ENCODE peak calls at places on chromosomes 4 and X, in nine cellular contexts. C is cardiac fibroblast, P is AG09309, W is AG04449, Y is choroid plexus epithelial cell, L is IMR-90, H is uterus, B is brain microvascular endothelial cell, G is neural progenitor cell. X is an unnamed sample.

GRCh38 chr4:160129439-160129838 is 1026.6 kb downstream of the RAPGEF2 start:
- DNase-seq in Y (peak; percentile 40), C (no peak), W (no peak), G (no peak), B (peak; percentile 28), P (no peak), L (no peak), H (no peak), X (no peak)

GRCh38 chrX:38900719-38901118 is 99.5 kb downstream of the MID1IP1 start:
- DNase-seq in L (no peak), B (no peak), G (no peak), H (no peak), P (no peak), Y (no peak), W (no peak), C (no peak), X (no peak)

GRCh38 chr4:6992728-6993655 is 50.2 kb upstream of the TADA2B start:
- DNase-seq in Y (peak; percentile 54), H (no peak), G (no peak), C (no peak), L (peak; percentile 40), B (no peak), W (no peak), P (no peak), X (no peak)

GRCh38 chr4:84597450-84597849 is 14.5 kb downstream of the CDS1 start:
- DNase-seq in B (no peak), L (no peak), P (no peak), C (no peak), G (no peak), H (no peak), Y (no peak), W (no peak), X (no peak)

GRCh38 chr4:125390126-125390525 is 75.4 kb downstream of the FAT4 start:
- DNase-seq in Y (peak; percentile 88), P (peak; percentile 40), H (peak; percentile 21), L (peak; percentile 85), C (peak; percentile 92), B (peak; percentile 85), W (peak; percentile 28), G (no peak), X (peak; percentile 75)

GRCh38 chr4:111662496-111662895 is 482.8 kb upstream of the FAM241A start:
- DNase-seq in P (no peak), G (no peak), L (no peak), W (no peak), B (no peak), Y (no peak), C (no peak), H (no peak), X (no peak)

GRCh38 chrX:34631826-34632225 is 25.3 kb downstream of the TMEM47 start:
- DNase-seq in C (peak; percentile 66), W (no peak), P (no peak), B (no peak), G (no peak), H (no peak), L (peak; percentile 30), Y (peak; percentile 75), X (peak; percentile 78)

GRCh38 chr4:38967260-38968095 is 64.7 kb downstream of the TMEM156 start:
- DNase-seq in B (peak; percentile 70), G (no peak), C (peak; percentile 92), H (no peak), Y (peak; percentile 99), P (peak; percentile 98), L (peak; percentile 100), W (peak; percentile 98), X (peak; percentile 99)

GRCh38 chr4:39353478-39354177 is 12.5 kb downstream of the RFC1 start:
- DNase-seq in C (peak; percentile 83), Y (peak; percentile 69), H (no peak), B (no peak), L (peak; percentile 39), G (no peak), W (no peak), P (peak; percentile 5), X (peak; percentile 74)

GRCh38 chrX:115289465-115289864 is at the start of gene LUZP4:
- DNase-seq in C (no peak), B (no peak), Y (no peak), P (no peak), L (no peak), G (no peak), H (no peak), W (no peak), X (no peak)

GRCh38 chr4:48575964-48576363 is 85.9 kb downstream of the ZAR1 start:
- DNase-seq in W (no peak), B (peak; percentile 81), P (peak; percentile 18), Y (peak; percentile 90), L (peak; percentile 75), G (no peak), H (no peak), C (peak; percentile 50), X (peak; percentile 8)

GRCh38 chr4:77903186-77903585 is 40.6 kb downstream of the MRPL1 start:
- DNase-seq in W (no peak), P (no peak), G (no peak), B (no peak), Y (peak; percentile 44), C (no peak), H (no peak), L (peak; percentile 5), X (no peak)

GRCh38 chr4:19721587-19721986 is 530.1 kb upstream of the SLIT2 start:
- DNase-seq in W (no peak), G (no peak), P (no peak), Y (no peak), L (no peak), B (no peak), H (no peak), C (no peak), X (no peak)

DNA sequence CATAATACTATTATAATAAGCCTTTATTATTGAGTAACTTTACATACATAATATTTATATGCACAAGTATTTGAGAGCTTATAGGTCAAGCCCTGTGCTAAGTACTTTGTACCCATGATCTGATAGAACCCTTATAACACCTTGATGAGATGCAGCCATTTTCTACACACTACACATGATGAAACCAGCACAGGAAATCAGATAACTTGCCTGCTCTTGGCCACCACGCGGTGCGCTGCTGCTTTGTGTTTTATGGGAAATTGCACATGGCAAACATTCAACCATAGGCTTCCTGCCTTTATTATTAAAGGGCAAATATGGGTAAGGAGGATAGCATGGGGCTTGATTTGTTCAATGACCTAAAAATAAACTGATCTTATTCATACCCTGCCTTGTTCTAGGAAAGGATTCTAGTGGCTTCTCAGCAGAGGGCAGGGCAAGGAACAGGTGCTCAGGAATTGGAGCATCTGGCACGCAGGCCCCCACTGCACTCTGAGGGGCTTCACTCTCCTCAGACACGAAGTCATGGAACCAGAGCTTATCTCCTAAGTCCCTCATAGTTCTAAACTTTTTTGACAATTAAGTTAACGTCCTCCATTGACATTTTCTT is 31.6 kb upstream of the NAP1L5 start:
- DNase-seq in G (no peak), P (no peak), H (no peak), W (no peak), C (no peak), Y (no peak), B (no peak), L (no peak), X (no peak)
- TF ChIP-seq CTCF in G (no peak), P (no peak), H (no peak), W (no peak), C (no peak), Y (no peak), B (no peak), L (no peak), X (no peak)

GRCh38 chr4:54225671-54226398 is 3.3 kb upstream of the PDGFRA start:
- DNase-seq in W (no peak), H (no peak), P (no peak), Y (peak; percentile 45), G (peak; percentile 29), B (no peak), C (no peak), L (no peak), X (peak; percentile 59)

GRCh38 chr4:54228064-54228527 is 997 bp upstream of the PDGFRA start:
- DNase-seq in G (peak; percentile 92), C (peak; percentile 89), L (peak; percentile 82), H (peak; percentile 75), B (peak; percentile 67), W (no peak), P (peak; percentile 41), Y (peak; percentile 88), X (peak; percentile 87)

GRCh38 chr4:54226399-54227260 is 2.5 kb upstream of the PDGFRA start:
- DNase-seq in Y (peak; percentile 89), B (peak; percentile 14), P (peak; percentile 54), H (peak; percentile 82), W (no peak), L (peak; percentile 86), G (peak; percentile 38), C (peak; percentile 75), X (peak; percentile 90)

GRCh38 chr4:54228563-54229501 is at the start of gene PDGFRA:
- DNase-seq in P (peak; percentile 91), W (peak; percentile 80), Y (peak; percentile 95), B (peak; percentile 18), G (peak; percentile 45), C (peak; percentile 94), L (peak; percentile 94), H (peak; percentile 85), X (peak; percentile 98)

GRCh38 chr4:54227261-54228063 is 1.6 kb upstream of the PDGFRA start:
- DNase-seq in G (peak; percentile 72), Y (peak; percentile 80), L (peak; percentile 80), W (no peak), B (peak; percentile 57), P (peak; percentile 28), H (no peak), C (peak; percentile 86), X (peak; percentile 83)
- H3K4me3 ChIP-seq in G (peak overlapping the region; percentile 57), Y (peak overlapping the region; percentile 87), L (peak overlapping the region; percentile 89), W (peak overlapping the region; percentile 93), B (peak overlapping the region; percentile 66), P (peak overlapping the region; percentile 81), H (peak overlapping the region; percentile 18), C (peak overlapping the region; percentile 82), X (peak overlapping the region; percentile 96)

GRCh38 chr4:171181090-171181489 is 632.1 kb upstream of the GALNTL6 start:
- DNase-seq in B (no peak), L (no peak), G (no peak), Y (no peak), H (no peak), C (no peak), W (no peak), P (no peak), X (no peak)

DNA sequence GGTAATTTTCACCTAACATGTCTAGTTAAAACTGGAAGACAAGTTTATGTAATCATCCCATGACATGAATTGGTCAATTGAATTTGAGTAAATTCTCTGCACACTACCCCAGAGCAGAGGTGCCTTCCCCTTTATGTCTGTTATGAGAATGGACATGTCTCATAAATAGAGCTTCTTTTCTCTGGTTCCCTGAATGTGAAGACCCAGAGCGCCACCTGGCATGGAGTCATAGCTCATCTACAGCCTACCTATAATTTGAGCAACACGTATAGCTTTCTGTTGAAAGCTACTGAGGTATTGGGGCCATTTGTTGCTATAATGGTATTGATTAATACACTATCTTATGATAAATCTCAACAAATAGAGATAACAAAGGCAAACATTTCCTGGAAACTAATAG is 626.5 kb upstream of the GALNTL6 start:
- DNase-seq in L (no peak), P (no peak), Y (no peak), G (peak; percentile 6), W (no peak), C (no peak), H (no peak), B (no peak), X (no peak)
- TF ChIP-seq CTCF in L (no peak), P (no peak), Y (no peak), G (no peak), W (no peak), C (no peak), H (no peak), B (no peak), X (no peak)

DNA sequence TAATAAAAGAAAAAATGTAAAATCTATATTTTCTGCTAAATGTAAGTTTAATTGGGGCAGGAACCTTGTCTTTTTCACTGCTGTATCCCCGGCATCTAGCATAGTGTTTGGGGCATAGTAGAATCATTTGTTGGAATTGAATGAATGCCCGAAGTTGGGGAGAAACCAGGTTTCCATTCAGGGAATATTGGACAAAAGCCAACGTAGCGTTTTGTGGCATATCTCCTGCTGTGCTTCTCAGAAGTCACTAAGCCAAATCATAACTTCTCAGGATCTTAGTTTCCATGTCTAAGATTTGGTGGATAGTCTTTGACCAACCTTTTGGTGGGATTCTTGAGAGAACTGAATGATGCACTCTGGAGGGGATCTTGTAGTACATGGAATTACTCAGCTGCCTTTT is 42.0 kb upstream of the PGRMC2 start:
- DNase-seq in G (no peak), L (no peak), P (no peak), Y (no peak), W (no peak), C (no peak), B (no peak), H (no peak), X (no peak)
- H3K4me3 ChIP-seq in G (no peak overlapping the region), L (no peak overlapping the region), P (no peak overlapping the region), Y (no peak overlapping the region), W (no peak overlapping the region), C (no peak overlapping the region), B (no peak overlapping the region), H (no peak overlapping the region), X (no peak overlapping the region)